ENCODE peak calls at places on chromosome 3, in six cellular contexts. A is lung microvascular endothelial cell; P is KG1; O is Karpas-422; M is stimulated activated CD8-positive, alpha-beta memory T cell treated with anti-CD3 and anti-CD28 coated beads, Interleukin-4, amount 100 ng/mL, for 1 hour; T is stimulated activated CD4-positive, alpha-beta T cell treated with anti-CD3 and anti-CD28 coated beads, Interleukin-12 subunit alpha, Interleukin-12 subunit beta, amount 100 ng/mL, for 48 hours. S is an unnamed sample.

GRCh38 chr3:81585057-81585456 is 176.4 kb downstream of the GBE1 start:
- DNase-seq in O (no peak), T (no peak), A (no peak), P (peak), M (no peak), S (no peak)

GRCh38 chr3:143970773-143971366 is 753 bp upstream of the DIPK2A start:
- DNase-seq in P (no peak), M (peak), O (peak), T (peak), A (peak), S (peak)

GRCh38 chr3:172201136-172201989 is 162.0 kb downstream of the FNDC3B start:
- DNase-seq in O (no peak), P (no peak), A (peak), T (no peak), M (no peak), S (no peak)

GRCh38 chr3:50616770-50617095 is 218 bp upstream of the MAPKAPK3 start:
- DNase-seq in A (peak), P (peak), T (peak), O (peak), M (peak), S (peak)

GRCh38 chr3:120145498-120146285 is 51.4 kb upstream of the GSK3B start:
- DNase-seq in T (no peak), A (peak), M (no peak), O (no peak), P (no peak), S (peak)

GRCh38 chr3:8532251-8532831 is 30.7 kb downstream of the LMCD1 start:
- DNase-seq in O (no peak), M (no peak), A (no peak), P (no peak), T (no peak), S (no peak)

GRCh38 chr3:40055361-40055760 is 246.0 kb downstream of the MYRIP start:
- DNase-seq in M (no peak), O (no peak), P (no peak), T (no peak), A (no peak), S (no peak)

GRCh38 chr3:146050700-146051099 is 110.3 kb downstream of the PLOD2 start:
- DNase-seq in P (no peak), M (no peak), A (no peak), O (no peak), T (no peak), S (no peak)

GRCh38 chr3:113736548-113737089 is 9.4 kb downstream of the NAA50 start:
- DNase-seq in T (no peak), P (peak), A (peak), M (no peak), O (peak), S (no peak)

GRCh38 chr3:177569823-177570657 is 372.8 kb upstream of the TBL1XR1 start:
- DNase-seq in A (no peak), M (no peak), O (no peak), T (no peak), P (no peak), S (no peak)

GRCh38 chr3:115246621-115247020 is 99.5 kb upstream of the ZBTB20 start:
- DNase-seq in O (no peak), P (no peak), A (peak), T (no peak), M (no peak), S (no peak)

S was measured in islet precursor cell.